ENCODE peak calls at places on chromosomes 1 and 21, in ten cellular contexts. B is esophagus squamous epithelium; H is prostate gland; X is cardiac muscle cell; R is tibial artery; I is CD4-positive, CD25-positive, alpha-beta regulatory T cell; F is CD4-positive, alpha-beta memory T cell; Q is adrenal gland; D is heart left ventricle; U is thoracic aorta. W is an unnamed sample.

GRCh38 chr1:232038704-232039103 is 412.1 kb downstream of the DISC1 start:
- DNase-seq in B (no peak), H (no peak), X (no peak), R (no peak), I (no peak), F (no peak), Q (no peak), D (peak; percentile 33), U (no peak), W (no peak)

GRCh38 chr1:171642197-171642596 is 10.3 kb downstream of the MYOC start:
- DNase-seq in B (no peak), H (no peak), X (no peak), R (no peak), I (no peak), F (no peak), Q (no peak), D (no peak), U (no peak), W (no peak)

GRCh38 chr1:22431965-22432364 is 19.7 kb upstream of the ZBTB40 start:
- DNase-seq in B (no peak), H (no peak), X (no peak), R (no peak), I (no peak), F (no peak), Q (no peak), D (no peak), U (no peak), W (no peak)

GRCh38 chr21:41166947-41167346 is 1.0 kb upstream of the BACE2 start:
- DNase-seq in B (no peak), H (no peak), X (no peak), R (peak; percentile 67), I (no peak), F (no peak), Q (no peak), D (peak; percentile 40), U (no peak), W (peak; percentile 59)

GRCh38 chr1:171869097-171869496 is 27.8 kb downstream of the DNM3 start:
- DNase-seq in B (no peak), H (no peak), X (no peak), R (no peak), I (no peak), F (no peak), Q (peak; percentile 34), D (no peak), U (no peak), W (no peak)

GRCh38 chr1:118266436-118266835 is 81.4 kb upstream of the SPAG17 start:
- DNase-seq in B (no peak), H (no peak), X (no peak), R (no peak), I (no peak), F (no peak), Q (no peak), D (no peak), U (no peak), W (no peak)

GRCh38 chr21:26047279-26047967 is 123.1 kb downstream of the APP start:
- DNase-seq in B (no peak), H (peak; percentile 25), X (no peak), R (no peak), I (no peak), F (no peak), Q (no peak), D (no peak), U (no peak), W (no peak)

GRCh38 chr1:31708324-31708723 is 4.5 kb upstream of the COL16A1 start:
- DNase-seq in B (no peak), H (no peak), X (no peak), R (no peak), I (no peak), F (no peak), Q (no peak), D (no peak), U (no peak), W (no peak)

GRCh38 chr1:62508187-62508758 is 71.4 kb downstream of the USP1 start:
- DNase-seq in B (no peak), H (no peak), X (peak; percentile 42), R (no peak), I (peak; percentile 23), F (peak; percentile 35), Q (no peak), D (no peak), U (no peak), W (no peak)

GRCh38 chr1:218425647-218426342 is 80.7 kb downstream of the TGFB2 start:
- DNase-seq in B (no peak), H (no peak), X (no peak), R (no peak), I (no peak), F (no peak), Q (no peak), D (no peak), U (no peak), W (no peak)

GRCh38 chr21:14687277-14687642 is 141.1 kb upstream of the SAMSN1 start:
- DNase-seq in B (no peak), H (no peak), X (no peak), R (no peak), I (no peak), F (no peak), Q (no peak), D (no peak), U (no peak), W (no peak)
- H3K4me1 ChIP-seq in B (no peaks in the 10 kb centered on the region), H (no peaks in the 10 kb centered on the region), X (peaks cover 10% of the 10 kb centered on the region), R (no peaks in the 10 kb centered on the region), I (peaks cover 36% of the 10 kb centered on the region), F (peaks cover 17% of the 10 kb centered on the region), Q (no peaks in the 10 kb centered on the region), D (no peaks in the 10 kb centered on the region), U (no peaks in the 10 kb centered on the region), W (no peaks in the 10 kb centered on the region)

DNA sequence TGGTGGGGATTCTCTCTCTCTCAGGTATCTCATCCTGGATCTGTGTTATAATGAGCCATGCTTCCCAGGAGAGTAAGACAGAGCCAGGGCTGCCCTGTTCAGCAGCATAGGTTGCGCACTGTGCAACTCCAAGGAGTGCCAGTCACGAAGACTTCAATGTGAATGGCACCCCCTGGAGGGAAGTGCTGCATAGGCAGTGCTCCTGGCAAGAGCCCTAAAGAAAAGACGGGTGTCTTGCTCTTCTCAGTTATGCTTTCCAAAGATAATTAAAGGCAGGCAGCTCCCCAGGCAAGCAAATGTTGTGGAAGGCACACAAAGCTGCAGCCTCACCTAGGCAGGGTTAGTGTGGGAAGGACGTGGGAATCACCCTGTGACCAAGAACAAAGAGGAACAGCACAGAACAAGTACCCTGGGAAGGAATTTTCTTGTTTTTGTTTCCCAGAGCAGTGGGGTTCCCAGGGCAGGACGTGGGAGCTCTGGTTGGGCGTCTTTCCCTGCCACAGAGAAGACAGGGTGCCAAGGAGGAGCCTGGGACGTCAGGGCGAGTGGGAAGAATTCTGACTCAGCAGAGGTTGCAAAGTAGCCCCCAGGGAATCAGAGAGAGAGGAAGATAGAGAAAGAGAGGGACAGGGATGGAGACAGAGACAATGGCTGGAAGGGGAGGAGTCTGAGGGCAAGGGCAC is 120.9 kb downstream of the KCNN3 start:
- DNase-seq in B (no peak), H (no peak), X (no peak), R (no peak), I (no peak), F (no peak), Q (no peak), D (no peak), U (no peak), W (no peak)
- H3K27ac ChIP-seq in B (no peak overlapping the region), H (no peak overlapping the region), X (no peak overlapping the region), R (no peak overlapping the region), I (no peak overlapping the region), F (no peak overlapping the region), Q (no peak overlapping the region), D (no peak overlapping the region), U (no peak overlapping the region), W (no peak overlapping the region)

DNA sequence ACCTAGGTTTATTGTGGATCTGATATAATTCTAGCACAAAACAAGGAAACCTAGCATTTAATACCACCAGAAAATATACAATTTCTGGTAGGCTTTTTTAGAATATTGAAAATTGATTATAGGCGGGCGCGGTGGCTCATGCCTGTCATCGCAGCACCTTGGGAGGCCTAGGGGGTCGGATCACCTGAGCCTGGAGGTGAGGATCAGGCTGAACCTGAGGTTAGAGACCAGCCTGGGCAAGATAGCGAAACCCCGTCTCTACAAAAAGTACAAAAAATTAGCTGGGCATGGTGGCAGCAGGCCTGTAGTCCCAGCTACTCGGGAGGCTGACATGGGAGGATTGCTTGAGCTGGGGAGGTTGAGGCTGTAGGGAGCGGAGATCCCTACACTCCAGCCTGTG is 948 bp upstream of the COP1 start:
- DNase-seq in B (no peak), H (no peak), X (no peak), R (no peak), I (no peak), F (no peak), Q (no peak), D (no peak), U (no peak), W (no peak)
- H3K4me1 ChIP-seq in B (peaks cover 19% of the 10 kb centered on the region), H (no peaks in the 10 kb centered on the region), X (peaks cover 22% of the 10 kb centered on the region), R (peaks cover 16% of the 10 kb centered on the region), I (peaks cover 31% of the 10 kb centered on the region), F (peaks cover 37% of the 10 kb centered on the region), Q (peaks cover 36% of the 10 kb centered on the region), D (peaks cover 19% of the 10 kb centered on the region), U (peaks cover 29% of the 10 kb centered on the region), W (peaks cover 3% of the 10 kb centered on the region)

DNA sequence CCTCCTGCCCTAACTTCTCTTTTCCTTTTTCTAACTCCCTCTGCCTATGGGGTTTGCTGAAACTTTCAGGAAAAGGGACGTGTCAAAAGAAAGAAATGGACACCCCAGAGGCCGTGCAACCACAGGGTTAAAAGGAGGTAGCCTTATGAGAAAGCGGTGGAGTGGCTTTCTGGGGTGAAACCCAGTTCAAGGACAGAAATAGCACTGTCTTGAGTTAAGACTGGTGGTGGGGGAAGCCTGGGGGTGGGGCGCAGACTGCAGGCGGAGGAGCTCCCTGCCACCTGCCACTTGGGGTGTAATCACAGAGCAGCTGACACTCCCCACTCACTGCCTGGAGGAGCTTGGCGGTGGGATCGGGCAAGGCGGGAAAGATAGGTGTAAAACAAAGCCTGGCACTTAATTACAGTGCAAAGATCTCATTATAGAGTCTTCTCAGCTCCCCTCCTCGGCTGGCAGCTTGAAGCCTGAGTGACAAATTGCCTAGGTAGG is 756 bp upstream of the TLR5 start:
- DNase-seq in B (no peak), H (no peak), X (peak; percentile 71), R (no peak), I (peak; percentile 51), F (peak; percentile 28), Q (peak; percentile 30), D (peak; percentile 32), U (no peak), W (peak; percentile 61)
- H3K27ac ChIP-seq in B (peak overlapping the region; percentile 65), H (no peak overlapping the region), X (peak overlapping the region; percentile 91), R (peak overlapping the region; percentile 71), I (peak overlapping the region; percentile 73), F (peak overlapping the region; percentile 18), Q (no peak overlapping the region), D (no peak overlapping the region), U (no peak overlapping the region), W (no peak overlapping the region)